ENCODE peak calls at places on chromosomes 12 and 14, in eight cellular contexts. K, T, N, U, C, O, P and J are unnamed samples.
A peak's percentile ranks its signal among the peaks of the same experiment; 100 is the strongest.

GRCh38 chr14:37466623-37467088 is 128.4 kb downstream of the FOXA1 start:
- DNase-seq in U (no peak), P (no peak), O (no peak), C (no peak), T (no peak), N (no peak), K (peak; percentile 30), J (no peak)

GRCh38 chr12:76264617-76265016 is 83.6 kb downstream of the BBS10 start:
- DNase-seq in N (no peak), U (no peak), O (no peak), T (no peak), P (no peak), C (no peak), K (no peak), J (no peak)

GRCh38 chr12:100793182-100793581 is 1.4 kb upstream of the ANO4 start:
- DNase-seq in N (no peak), K (no peak), T (no peak), U (no peak), P (no peak), O (no peak), C (no peak), J (no peak)

GRCh38 chr12:49231881-49232650 is 32.8 kb upstream of the TUBA1C start:
- DNase-seq in U (no peak), K (no peak), N (no peak), P (no peak), T (no peak), C (no peak), O (no peak), J (no peak)

GRCh38 chr14:92144708-92145107 is 22.9 kb downstream of the CPSF2 start:
- DNase-seq in T (no peak), U (no peak), K (no peak), P (no peak), N (no peak), O (no peak), C (no peak), J (no peak)

GRCh38 chr12:7131502-7131866 is 1.3 kb downstream of the CLSTN3 start:
- DNase-seq in U (no peak), O (no peak), K (no peak), C (no peak), P (no peak), T (no peak), N (no peak), J (no peak)

GRCh38 chr12:101044512-101045074 is 165.4 kb downstream of the SLC5A8 start:
- DNase-seq in N (no peak), K (no peak), C (no peak), O (no peak), P (no peak), T (no peak), U (no peak), J (no peak)

GRCh38 chr12:67155863-67156262 is 113.3 kb upstream of the CAND1 start:
- DNase-seq in U (no peak), C (no peak), P (no peak), K (peak; percentile 10), T (no peak), N (no peak), O (no peak), J (no peak)

GRCh38 chr12:50706606-50707005 is 57.3 kb upstream of the ATF1 start:
- DNase-seq in O (no peak), T (no peak), K (no peak), N (no peak), U (no peak), C (no peak), P (no peak), J (no peak)

GRCh38 chr14:35044939-35045797 is 904 bp upstream of the FAM177A1 start:
- DNase-seq in N (no peak), T (no peak), P (no peak), K (no peak), U (no peak), O (no peak), C (no peak), J (no peak)

GRCh38 chr12:2451025-2451424 is 343.7 kb upstream of the FKBP4 start:
- DNase-seq in P (no peak), C (no peak), N (no peak), T (no peak), O (no peak), K (no peak), U (no peak), J (no peak)

GRCh38 chr14:70888681-70889175 is 18.5 kb upstream of the PCNX1 start:
- DNase-seq in U (no peak), C (no peak), N (no peak), T (no peak), P (no peak), O (no peak), K (no peak), J (no peak)

GRCh38 chr12:91377456-91377855 is 194.8 kb upstream of the DCN start:
- DNase-seq in U (no peak), K (no peak), O (no peak), N (no peak), P (no peak), C (no peak), T (no peak), J (no peak)

GRCh38 chr14:69720912-69721311 is 46.0 kb upstream of the SRSF5 start:
- DNase-seq in O (no peak), N (no peak), U (no peak), P (no peak), T (no peak), K (no peak), C (no peak), J (no peak)

GRCh38 chr12:6946033-6946919 is 2.5 kb downstream of the C12orf57 start:
- DNase-seq in K (peak; percentile 96), C (peak; percentile 62), N (peak; percentile 54), O (no peak), P (peak; percentile 97), U (no peak), T (no peak), J (peak; percentile 97)

GRCh38 chr12:128078311-128078851 is 188.6 kb upstream of the TMEM132C start:
- DNase-seq in K (no peak), U (no peak), P (no peak), N (no peak), T (no peak), C (no peak), O (peak; percentile 9), J (no peak)

GRCh38 chr14:22390824-22391461 is 198.1 kb downstream of the DAD1 start:
- DNase-seq in N (no peak), K (peak; percentile 15), T (no peak), P (peak; percentile 29), U (no peak), O (no peak), C (no peak), J (no peak)

GRCh38 chr12:74722709-74723108 is 185.1 kb downstream of the ATXN7L3B start:
- DNase-seq in C (no peak), U (no peak), T (no peak), N (no peak), O (no peak), P (no peak), K (no peak), J (no peak)

GRCh38 chr14:94389731-94390371 is 1.4 kb upstream of the SERPINA1 start:
- DNase-seq in P (no peak), N (no peak), O (no peak), C (no peak), U (no peak), K (no peak), T (no peak), J (no peak)

GRCh38 chr14:30204431-30204830 is 276.8 kb upstream of the PRKD1 start:
- DNase-seq in T (no peak), K (no peak), O (no peak), U (no peak), P (no peak), C (no peak), N (no peak), J (no peak)

GRCh38 chr12:119540476-119540875 is 53.1 kb upstream of the TMEM233 start:
- DNase-seq in O (no peak), N (no peak), T (no peak), K (no peak), U (no peak), C (no peak), P (no peak), J (no peak)

GRCh38 chr14:100573009-100573756 is 14.0 kb downstream of the BEGAIN start:
- DNase-seq in U (no peak), K (no peak), N (no peak), T (no peak), C (no peak), O (no peak), P (no peak), J (no peak)
- H3K27ac ChIP-seq in U (no peak overlapping the region), K (no peak overlapping the region), N (no peak overlapping the region), T (no peak overlapping the region), C (no peak overlapping the region), O (no peak overlapping the region), P (no peak overlapping the region), J (no peak overlapping the region)

DNA sequence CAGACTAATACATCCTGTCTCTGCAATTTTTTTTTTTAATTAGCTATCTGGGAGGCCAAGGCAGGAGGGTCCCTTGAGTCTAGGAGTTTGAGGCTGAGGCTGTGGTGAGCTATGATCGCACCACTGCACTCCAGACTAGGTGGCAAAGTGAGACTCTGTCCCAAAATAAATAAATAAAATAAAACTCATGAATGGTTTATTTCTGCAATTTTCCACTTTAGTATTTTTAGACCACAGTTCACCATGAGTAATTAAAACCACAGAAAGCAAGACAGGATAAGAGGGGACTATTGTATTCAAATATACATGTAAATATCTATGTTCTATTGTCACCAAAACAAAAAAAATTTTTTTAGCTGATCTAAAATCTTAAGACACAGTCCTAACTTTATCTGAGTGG is 17.8 kb downstream of the TAOK3 start:
- DNase-seq in N (no peak), T (no peak), C (no peak), U (no peak), P (no peak), O (no peak), K (no peak), J (no peak)
- H3K9me3 ChIP-seq in N (no peaks in the 10 kb centered on the region), T (no peaks in the 10 kb centered on the region), C (peaks cover 17% of the 10 kb centered on the region), U (no peaks in the 10 kb centered on the region), P (no peaks in the 10 kb centered on the region), O (no peaks in the 10 kb centered on the region), K (no peaks in the 10 kb centered on the region), J (no peaks in the 10 kb centered on the region)

DNA sequence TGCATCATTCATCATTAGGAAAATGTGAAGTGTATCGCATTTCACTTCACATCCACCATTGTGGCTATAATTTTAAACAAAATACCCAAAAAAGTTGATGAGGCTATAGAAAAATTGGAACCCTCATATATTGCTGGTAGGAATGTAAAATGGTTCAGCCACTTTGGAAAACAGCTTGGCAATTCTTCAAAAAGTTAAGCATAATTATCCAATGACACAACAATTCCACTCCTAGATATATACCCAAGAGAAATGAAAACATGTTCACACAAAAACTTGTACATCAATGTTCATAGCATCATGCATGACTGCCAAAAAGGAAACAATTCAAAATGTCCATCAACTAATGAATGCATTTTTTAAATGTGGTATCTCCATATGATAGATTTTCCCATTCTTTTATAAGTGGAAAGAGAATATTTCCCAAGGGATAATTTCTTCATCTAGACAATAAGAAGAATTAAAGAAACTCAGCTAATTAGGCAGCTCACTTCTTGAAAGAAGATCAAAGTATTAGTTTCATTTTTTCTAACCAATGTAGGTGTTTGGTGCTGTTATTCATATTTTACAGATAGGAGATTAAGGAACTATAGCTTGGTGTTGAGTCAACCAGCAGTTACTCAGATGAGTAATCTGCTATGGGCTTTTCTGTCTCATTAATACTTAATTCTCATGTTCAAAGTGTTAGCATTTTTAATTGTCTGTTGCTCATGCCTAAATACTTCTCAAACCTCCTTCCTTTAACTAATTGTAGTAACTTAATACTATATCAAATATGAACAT is 32.8 kb downstream of the YEATS4 start:
- DNase-seq in K (no peak), O (no peak), P (no peak), N (no peak), C (no peak), T (no peak), U (no peak), J (no peak)
- TF ChIP-seq EP300 in K (no peak), O (no peak), P (no peak), N (no peak), C (no peak), T (no peak), U (no peak), J (no peak)

GRCh38 chr12:10392394-10392930 is 2.6 kb upstream of the KLRK1 start:
- DNase-seq in K (peak; percentile 69), O (no peak), T (peak; percentile 93), C (peak; percentile 7), N (peak; percentile 38), U (no peak), P (peak; percentile 41), J (peak; percentile 84)
- H3K27ac ChIP-seq in K (no peak overlapping the region), O (no peak overlapping the region), T (no peak overlapping the region), C (no peak overlapping the region), N (no peak overlapping the region), U (no peak overlapping the region), P (no peak overlapping the region), J (no peak overlapping the region)